ENCODE peak calls at places on chromosomes 5 and 9, in seven cellular contexts. X is endothelial cell of umbilical vein, R is colonic mucosa, U is transverse colon, K is right lobe of liver, G is body of pancreas, T is left ventricle myocardium inferior. P is an unnamed sample. For H3K27me3 and H3K4me1, the result is how much of the 10 kb centered on the place peaks cover.

GRCh38 chr5:33980030-33980429 is 4.5 kb downstream of the SLC45A2 start:
- DNase-seq in X (no peak), T (no peak), U (no peak), K (no peak), G (no peak), R (no peak), P (no peak)

GRCh38 chr5:145350501-145350900 is 484.6 kb downstream of the PRELID2 start:
- DNase-seq in K (no peak), X (peak), R (no peak), U (no peak), G (no peak), T (no peak), P (no peak)

GRCh38 chr5:132271251-132272246 is 14.1 kb downstream of the PDLIM4 start:
- DNase-seq in U (no peak), T (no peak), X (no peak), G (no peak), R (peak), K (no peak), P (no peak)

GRCh38 chr5:167478156-167478555 is 813.3 kb upstream of the WWC1 start:
- DNase-seq in T (no peak), R (no peak), X (no peak), K (no peak), G (no peak), U (no peak), P (no peak)

GRCh38 chr9:130042931-130043653 is at the start of gene FNBP1:
- DNase-seq in K (peak), R (peak), U (peak), X (peak), T (peak), G (peak), P (peak)

GRCh38 chr9:13728917-13729811 is 449.7 kb upstream of the MPDZ start:
- DNase-seq in T (no peak), K (no peak), X (peak), G (no peak), U (no peak), R (no peak), P (no peak)

GRCh38 chr5:73338201-73339126 is 110.1 kb downstream of the FOXD1 start:
- DNase-seq in U (no peak), T (no peak), K (no peak), G (peak), R (no peak), X (no peak), P (no peak)

GRCh38 chr9:86368871-86369521 is 14.8 kb upstream of the TUT7 start:
- DNase-seq in R (no peak), K (no peak), U (no peak), T (no peak), X (no peak), G (no peak), P (peak)

GRCh38 chr5:56516936-56517521 is 283.9 kb upstream of the ANKRD55 start:
- DNase-seq in T (no peak), K (peak), X (peak), R (no peak), G (peak), U (no peak), P (peak)

GRCh38 chr9:34123682-34124081 is 2.8 kb downstream of the DCAF12 start:
- DNase-seq in G (no peak), T (no peak), R (peak), K (no peak), X (no peak), U (peak), P (peak)

GRCh38 chr9:122900791-122901190 is 4.4 kb downstream of the RC3H2 start:
- DNase-seq in X (peak), K (no peak), U (no peak), G (no peak), R (no peak), T (no peak), P (peak)

GRCh38 chr9:18979367-18979766 is 53.6 kb downstream of the SAXO1 start:
- DNase-seq in R (no peak), T (no peak), K (no peak), X (peak), U (no peak), G (no peak), P (peak)

GRCh38 chr9:133277467-133277866 is 2.5 kb upstream of the ABO start:
- DNase-seq in K (no peak), T (no peak), G (no peak), R (no peak), U (peak), X (no peak), P (no peak)

GRCh38 chr9:133282454-133283238 is 7.6 kb upstream of the ABO start:
- DNase-seq in X (no peak), G (no peak), T (no peak), K (no peak), R (peak), U (peak), P (peak)

GRCh38 chr9:133276923-133277322 is 1.9 kb upstream of the ABO start:
- DNase-seq in K (no peak), U (peak), X (no peak), G (no peak), T (no peak), R (no peak), P (no peak)

GRCh38 chr9:133278161-133279131 is 3.4 kb upstream of the ABO start:
- DNase-seq in K (no peak), U (peak), G (no peak), R (no peak), T (no peak), X (no peak), P (no peak)

DNA sequence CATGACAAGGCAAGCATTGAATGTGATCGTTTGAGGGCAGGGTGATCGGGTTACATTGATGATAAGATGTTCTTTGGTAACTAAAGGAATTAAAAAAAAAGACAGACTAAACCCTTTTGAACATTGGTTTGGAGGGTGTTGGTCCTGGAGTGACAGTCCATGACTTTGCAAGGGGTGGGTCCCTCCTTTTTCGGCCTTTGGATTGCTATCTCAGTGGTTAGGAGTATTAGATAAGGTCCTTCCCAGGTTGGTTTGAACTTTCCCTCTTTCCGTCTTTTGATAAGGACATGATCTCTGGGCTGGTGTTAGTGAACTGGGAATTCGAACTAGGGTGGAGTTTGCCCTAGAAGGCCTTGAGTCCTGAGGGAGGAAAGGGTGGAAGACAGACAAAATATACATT is 5.4 kb upstream of the ABO start:
- DNase-seq in G (no peak), X (no peak), K (no peak), R (peak), U (peak), T (no peak), P (peak)
- H3K27me3 ChIP-seq in G (under half), X (under half), K (under half), R (under half), U (under half), T (half or more), P (under half)

GRCh38 chr5:150143725-150144058 is 12.0 kb downstream of the PDGFRB start:
- DNase-seq in G (no peak), X (no peak), R (no peak), T (no peak), U (no peak), K (no peak), P (no peak)

GRCh38 chr5:150142800-150143724 is 12.6 kb downstream of the PDGFRB start:
- DNase-seq in K (peak), R (peak), G (peak), T (peak), U (peak), X (no peak), P (no peak)

GRCh38 chr5:150140830-150141229 is 14.8 kb downstream of the PDGFRB start:
- DNase-seq in T (peak), X (no peak), K (no peak), U (no peak), R (no peak), G (no peak), P (no peak)

GRCh38 chr5:150141544-150142188 is 14.0 kb downstream of the PDGFRB start:
- DNase-seq in K (no peak), R (no peak), G (no peak), X (no peak), T (no peak), U (no peak), P (no peak)

DNA sequence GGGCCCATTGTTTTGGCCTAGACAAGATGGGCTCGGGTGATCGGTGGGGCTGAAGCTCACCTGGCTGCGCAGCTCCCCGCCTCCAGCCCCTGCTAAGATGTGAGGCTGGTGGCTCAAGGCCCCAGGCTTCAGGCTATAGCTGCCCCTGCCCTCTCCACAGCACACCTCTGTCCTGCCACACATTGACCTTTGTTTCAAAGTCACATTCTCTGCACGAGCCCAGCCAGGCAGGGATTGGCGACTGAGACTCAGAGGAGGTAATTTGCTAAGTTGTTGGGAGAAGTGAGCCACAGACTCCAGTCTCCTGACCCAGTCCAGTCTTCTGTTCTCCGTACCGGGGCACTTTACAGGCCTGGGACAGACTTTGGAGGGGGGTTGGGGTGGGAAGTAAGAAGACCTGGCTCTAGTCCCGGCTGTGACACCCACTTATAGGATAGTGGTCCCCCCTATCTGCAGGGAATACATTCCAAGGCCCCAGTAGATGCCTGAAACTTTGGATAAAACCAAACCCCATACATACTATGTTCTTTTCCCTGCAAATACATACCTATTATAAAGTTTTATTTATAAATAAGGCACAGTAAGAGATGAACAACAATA is 13.4 kb downstream of the PDGFRB start:
- DNase-seq in X (no peak), G (no peak), R (no peak), U (no peak), T (no peak), K (no peak), P (no peak)
- H3K4me1 ChIP-seq in X (under half), G (under half), R (under half), U (half or more), T (half or more), K (under half), P (under half)

GRCh38 chr5:175681975-175682354 is 24.1 kb downstream of the HRH2 start:
- DNase-seq in G (no peak), R (no peak), U (no peak), K (no peak), T (no peak), X (no peak), P (no peak)

GRCh38 chr5:175678074-175678473 is 20.2 kb downstream of the HRH2 start:
- DNase-seq in K (no peak), G (no peak), U (no peak), T (no peak), X (no peak), R (no peak), P (no peak)

GRCh38 chr5:175680463-175680862 is 22.6 kb downstream of the HRH2 start:
- DNase-seq in K (no peak), G (no peak), X (no peak), T (no peak), R (no peak), U (no peak), P (no peak)

GRCh38 chr5:175681045-175681974 is 23.4 kb downstream of the HRH2 start:
- DNase-seq in T (no peak), K (no peak), X (no peak), U (no peak), R (no peak), G (no peak), P (no peak)

GRCh38 chr5:175680020-175680419 is 22.1 kb downstream of the HRH2 start:
- DNase-seq in K (no peak), R (no peak), X (no peak), U (no peak), G (no peak), T (no peak), P (no peak)
- H3K27me3 ChIP-seq in K (under half), R (under half), X (under half), U (under half), G (under half), T (under half), P (under half)

GRCh38 chr5:123125953-123126352 is 36.9 kb downstream of the PRDM6 start:
- DNase-seq in G (no peak), R (no peak), T (no peak), K (no peak), X (peak), U (no peak), P (no peak)
- H3K4me1 ChIP-seq in G (under half), R (under half), T (under half), K (under half), X (under half), U (under half), P (under half)

GRCh38 chr5:176803943-176804498 is 6.3 kb upstream of the UNC5A start:
- DNase-seq in K (no peak), T (no peak), X (peak), R (no peak), U (no peak), G (no peak), P (no peak)
- H3K27me3 ChIP-seq in K (under half), T (half or more), X (under half), R (under half), U (under half), G (under half), P (under half)

P was measured in small intestine.